ENCODE peak calls at places on chromosomes 7 and 10, in six cellular contexts. B is uterus; K is cardiac muscle cell; U is Peyer's patch; E is RWPE1; D is CD8-positive, alpha-beta T cell. X is an unnamed sample.

GRCh38 chr7:44750921-44751571 is 2.4 kb downstream of the ZMIZ2 start:
- DNase-seq in B (no peak), K (peak), U (peak), E (no peak), D (peak), X (no peak)

GRCh38 chr7:79308176-79308575 is 145.3 kb downstream of the MAGI2 start:
- DNase-seq in B (no peak), K (peak), U (no peak), E (no peak), D (no peak), X (no peak)

GRCh38 chr7:120456699-120457098 is 183.7 kb downstream of the KCND2 start:
- DNase-seq in B (no peak), K (no peak), U (no peak), E (no peak), D (no peak), X (no peak)

GRCh38 chr10:5502903-5503835 is 3.8 kb upstream of the CALML5 start:
- DNase-seq in B (no peak), K (no peak), U (no peak), E (peak), D (no peak), X (no peak)

GRCh38 chr7:47373871-47374451 is 207.9 kb downstream of the TNS3 start:
- DNase-seq in B (no peak), K (no peak), U (no peak), E (no peak), D (no peak), X (no peak)

GRCh38 chr7:23804707-23805106 is 94.7 kb downstream of the STK31 start:
- DNase-seq in B (no peak), K (no peak), U (no peak), E (no peak), D (no peak), X (no peak)

GRCh38 chr7:194257-194995 is 2.1 kb downstream of the FAM20C start:
- DNase-seq in B (no peak), K (peak), U (no peak), E (peak), D (no peak), X (no peak)

GRCh38 chr7:2815523-2816240 is 28.4 kb downstream of the GNA12 start:
- DNase-seq in B (no peak), K (no peak), U (no peak), E (no peak), D (no peak), X (no peak)

GRCh38 chr7:15555385-15555859 is 6.4 kb downstream of the AGMO start:
- DNase-seq in B (no peak), K (no peak), U (no peak), E (no peak), D (no peak), X (no peak)

GRCh38 chr7:139853576-139854511 is 24.8 kb downstream of the TBXAS1 start:
- DNase-seq in B (peak), K (no peak), U (no peak), E (peak), D (no peak), X (no peak)

GRCh38 chr10:133418289-133418993 is 6.0 kb downstream of the SPRN start:
- DNase-seq in B (no peak), K (no peak), U (no peak), E (no peak), D (no peak), X (no peak)

GRCh38 chr7:16838386-16838785 is 33.6 kb upstream of the AGR2 start:
- DNase-seq in B (no peak), K (no peak), U (no peak), E (no peak), D (no peak), X (no peak)

GRCh38 chr7:33669251-33669670 is 236.1 kb upstream of the BMPER start:
- DNase-seq in B (no peak), K (no peak), U (no peak), E (no peak), D (no peak), X (no peak)

GRCh38 chr10:82691211-82691610 is 816.2 kb downstream of the NRG3 start:
- DNase-seq in B (no peak), K (no peak), U (no peak), E (no peak), D (no peak), X (no peak)

GRCh38 chr7:41994046-41994745 is 242.8 kb downstream of the GLI3 start:
- DNase-seq in B (no peak), K (no peak), U (no peak), E (no peak), D (no peak), X (no peak)

GRCh38 chr10:120824864-120825263 is 26.3 kb upstream of the WDR11 start:
- DNase-seq in B (no peak), K (peak), U (no peak), E (peak), D (no peak), X (no peak)

GRCh38 chr10:80477813-80478212 is 23.7 kb downstream of the TSPAN14 start:
- DNase-seq in B (no peak), K (no peak), U (no peak), E (peak), D (no peak), X (no peak)

GRCh38 chr10:98427011-98427515 is 12.1 kb upstream of the PYROXD2 start:
- DNase-seq in B (no peak), K (no peak), U (no peak), E (no peak), D (no peak), X (no peak)

GRCh38 chr7:122896509-122896908 is 10.2 kb upstream of the CADPS2 start:
- DNase-seq in B (no peak), K (no peak), U (no peak), E (no peak), D (no peak), X (no peak)

GRCh38 chr7:146090023-146090645 is 26.5 kb upstream of the CNTNAP2 start:
- DNase-seq in B (no peak), K (peak), U (no peak), E (peak), D (no peak), X (no peak)

GRCh38 chr10:97538401-97538800 is 34.2 kb upstream of the ANKRD2 start:
- DNase-seq in B (no peak), K (no peak), U (no peak), E (no peak), D (no peak), X (no peak)

GRCh38 chr7:4964506-4964905 is 5.5 kb upstream of the MMD2 start:
- DNase-seq in B (no peak), K (no peak), U (no peak), E (no peak), D (no peak), X (no peak)

GRCh38 chr7:74051629-74052410 is 23.8 kb downstream of the ELN start:
- DNase-seq in B (no peak), K (peak), U (no peak), E (peak), D (no peak), X (no peak)

GRCh38 chr7:43119371-43120069 is 7.1 kb downstream of the HECW1 start:
- DNase-seq in B (no peak), K (no peak), U (no peak), E (no peak), D (no peak), X (no peak)

GRCh38 chr10:119079572-119080520 is 771 bp downstream of the EIF3A start:
- DNase-seq in B (peak), K (peak), U (peak), E (peak), D (peak), X (no peak)

GRCh38 chr10:132193907-132194552 is 7.3 kb downstream of the DPYSL4 start:
- DNase-seq in B (no peak), K (peak), U (no peak), E (peak), D (no peak), X (no peak)

GRCh38 chr7:47185839-47186238 is 396.1 kb downstream of the TNS3 start:
- DNase-seq in B (no peak), K (no peak), U (no peak), E (no peak), D (no peak), X (no peak)

GRCh38 chr7:151425670-151426075 is 14.3 kb downstream of the CRYGN start:
- DNase-seq in B (no peak), K (no peak), U (no peak), E (no peak), D (no peak), X (no peak)

GRCh38 chr10:56258378-56258777 is 102.7 kb downstream of the ZWINT start:
- DNase-seq in B (no peak), K (no peak), U (no peak), E (no peak), D (no peak), X (no peak)

GRCh38 chr7:42677751-42678231 is 234.1 kb downstream of the C7orf25 start:
- DNase-seq in B (peak), K (no peak), U (no peak), E (peak), D (no peak), X (no peak)

GRCh38 chr10:17708806-17709205 is 43.2 kb upstream of the TMEM236 start:
- DNase-seq in B (no peak), K (no peak), U (no peak), E (no peak), D (no peak), X (no peak)

GRCh38 chr10:92303096-92303495 is 12.1 kb downstream of the MARCHF5 start:
- DNase-seq in B (no peak), K (no peak), U (no peak), E (no peak), D (no peak), X (no peak)

GRCh38 chr7:1811850-1812692 is 142.0 kb downstream of the ELFN1 start:
- DNase-seq in B (no peak), K (peak), U (no peak), E (peak), D (no peak), X (peak)
- TF ChIP-seq CTCF in B (no peak), K (no peak), U (peak), E (peak), D (no peak), X (no peak)

GRCh38 chr10:49619613-49620012 is 5.8 kb downstream of the CHAT start:
- DNase-seq in B (no peak), K (no peak), U (no peak), E (no peak), D (no peak), X (no peak)
- TF ChIP-seq CTCF in B (no peak), K (no peak), U (no peak), E (no peak), D (no peak), X (no peak)

GRCh38 chr7:140924019-140924820 is 509 bp downstream of the BRAF start:
- DNase-seq in B (peak), K (peak), U (peak), E (peak), D (peak), X (peak)
- TF ChIP-seq CTCF in B (peak), K (peak), U (no peak), E (peak), D (no peak), X (peak)

GRCh38 chr10:72331575-72332422 is 22.9 kb downstream of the DNAJB12 start:
- DNase-seq in B (peak), K (peak), U (peak), E (peak), D (peak), X (peak)
- TF ChIP-seq CTCF in B (peak), K (no peak), U (peak), E (no peak), D (peak), X (peak)

DNA sequence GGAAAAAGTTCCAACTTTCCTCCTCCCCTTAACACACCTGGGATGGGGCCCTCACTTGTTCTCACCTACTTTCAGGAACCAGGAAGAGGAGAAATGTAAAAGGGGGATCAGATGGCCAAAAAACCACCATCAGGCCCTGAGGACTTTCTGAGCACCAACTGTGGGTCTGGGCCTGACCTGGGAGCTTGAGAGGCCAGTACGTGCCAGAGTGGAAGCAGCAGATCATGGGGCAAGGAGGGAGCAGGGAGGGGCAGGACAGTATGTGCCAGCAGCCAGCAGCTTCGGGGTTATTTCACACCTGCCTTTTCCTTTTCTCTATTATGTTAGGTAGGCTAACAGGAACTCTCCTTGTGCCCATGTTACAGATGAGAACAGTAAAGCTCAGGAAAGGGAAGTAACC is 118.8 kb upstream of the UNC5B start:
- DNase-seq in B (no peak), K (no peak), U (no peak), E (no peak), D (no peak), X (no peak)
- TF ChIP-seq CTCF in B (no peak), K (no peak), U (no peak), E (no peak), D (no peak), X (no peak)

DNA sequence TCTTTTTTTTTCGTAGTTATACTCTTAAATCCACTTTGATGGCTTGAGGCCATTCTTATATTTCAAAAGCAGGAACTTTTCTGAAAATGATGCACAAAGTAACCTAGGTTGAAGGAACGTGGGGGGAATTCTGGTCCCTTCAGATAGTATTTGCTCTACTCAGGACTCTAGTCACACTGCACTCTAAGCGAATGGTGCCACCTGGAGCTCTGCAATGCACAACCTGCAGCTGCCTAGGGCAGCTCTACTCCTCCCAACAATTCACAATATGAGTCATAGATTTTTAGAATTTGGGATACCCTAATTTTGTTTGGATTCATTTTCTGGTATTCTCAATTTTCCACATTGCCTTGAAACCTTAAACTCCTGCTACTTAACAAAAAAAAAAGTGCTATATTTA is 17.3 kb downstream of the SYPL1 start:
- DNase-seq in B (no peak), K (no peak), U (no peak), E (no peak), D (no peak), X (no peak)
- TF ChIP-seq CTCF in B (no peak), K (no peak), U (no peak), E (peak), D (no peak), X (no peak)

DNA sequence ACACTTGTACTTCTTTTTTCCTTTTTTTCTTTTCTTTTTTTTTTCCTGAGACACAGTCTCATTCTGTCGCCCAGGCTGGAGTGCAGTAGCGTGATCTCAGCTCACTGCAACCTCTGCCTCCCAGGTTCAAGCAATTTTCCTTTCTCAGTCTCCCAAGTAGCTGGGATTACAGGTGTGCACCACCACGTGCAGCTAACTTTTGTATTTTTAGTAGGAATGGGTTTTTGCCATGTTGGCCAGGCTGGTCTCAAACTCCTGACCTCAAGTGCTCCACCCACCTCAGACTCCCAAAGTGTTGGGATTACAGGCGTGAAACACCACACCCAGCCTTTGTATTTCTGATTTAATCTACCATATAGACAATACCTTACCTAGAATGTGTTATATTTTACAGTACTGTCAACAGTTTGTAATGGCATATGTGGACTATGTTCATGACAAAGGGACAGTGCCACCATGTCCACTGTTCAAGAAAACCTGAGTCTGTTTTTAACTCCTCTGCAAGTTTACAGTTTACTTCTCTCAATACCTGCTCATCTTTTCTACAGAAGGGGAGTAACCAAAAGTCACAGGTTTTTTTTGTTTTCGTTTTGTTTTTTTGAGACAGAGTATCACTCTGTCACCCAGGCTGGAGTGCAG is 223.8 kb upstream of the KLF14 start:
- DNase-seq in B (no peak), K (no peak), U (no peak), E (no peak), D (no peak), X (no peak)
- TF ChIP-seq CTCF in B (no peak), K (no peak), U (no peak), E (no peak), D (no peak), X (no peak)

GRCh38 chr10:89228962-89229361 is 21.8 kb upstream of the CH25H start:
- DNase-seq in B (no peak), K (no peak), U (no peak), E (no peak), D (no peak), X (no peak)

GRCh38 chr10:89221919-89222318 is 14.8 kb upstream of the CH25H start:
- DNase-seq in B (no peak), K (no peak), U (no peak), E (no peak), D (no peak), X (no peak)

GRCh38 chr10:89228136-89228535 is 21.0 kb upstream of the CH25H start:
- DNase-seq in B (no peak), K (no peak), U (no peak), E (no peak), D (no peak), X (no peak)

GRCh38 chr10:89219512-89220218 is 12.5 kb upstream of the CH25H start:
- DNase-seq in B (no peak), K (no peak), U (no peak), E (no peak), D (no peak), X (no peak)

DNA sequence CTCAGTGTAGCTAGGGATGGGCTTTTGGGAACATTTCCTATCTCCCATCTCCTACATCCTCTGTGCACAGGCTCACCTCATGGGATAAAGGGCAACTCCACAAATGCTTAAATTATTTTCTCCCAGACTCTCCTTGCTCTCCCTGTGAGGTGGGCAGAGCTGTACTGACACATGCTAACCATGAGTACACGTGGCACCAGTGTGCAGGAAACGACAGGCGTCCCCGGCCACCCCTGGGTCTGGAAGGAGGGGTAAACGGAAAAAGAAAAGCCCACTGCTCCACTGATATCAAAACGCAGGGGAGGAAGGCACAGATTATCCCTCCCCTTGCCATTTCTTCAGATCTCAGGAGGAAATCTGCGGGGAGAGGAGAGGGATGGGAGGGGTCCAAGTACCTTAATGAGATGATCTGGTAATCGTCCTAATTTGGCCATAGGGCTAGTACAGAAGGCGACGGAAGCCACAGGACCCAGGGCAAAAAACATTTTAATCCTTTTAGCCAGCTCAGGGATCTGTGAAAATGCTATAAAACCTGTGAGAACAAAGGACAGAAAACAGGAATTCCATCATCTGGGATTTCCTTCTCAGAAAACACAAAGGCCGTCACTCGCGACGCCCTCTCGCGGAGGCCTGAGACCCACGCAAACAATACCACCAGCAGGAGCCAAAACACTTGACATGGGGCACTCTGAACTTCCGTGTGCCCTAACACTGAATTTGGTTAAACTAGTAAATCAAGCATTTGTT is 17.8 kb upstream of the CH25H start:
- DNase-seq in B (peak), K (no peak), U (no peak), E (no peak), D (no peak), X (no peak)
- TF ChIP-seq CTCF in B (peak), K (peak), U (no peak), E (no peak), D (no peak), X (no peak)

X was measured in mesothelial cell of epicardium.